ENCODE peak calls at places on chromosomes 7 and 10, in five cellular contexts. One of them, this sample, is unnamed.
A peak's percentile ranks its signal among the peaks of the same experiment; 100 is the strongest.

GRCh38 chr10:80453715-80454525 is at the start of gene TSPAN14:
- DNase-seq in HEK293T: peak; percentile 83
- DNase-seq in NCI-H446: peak; percentile 62
- DNase-seq in pancreas: peak; percentile 93
- DNase-seq in DMS53: peak; percentile 96
- DNase-seq in this sample: peak; percentile 69

GRCh38 chr7:2193120-2193519 is 39.6 kb downstream of the MAD1L1 start:
- DNase-seq in DMS53: peak; percentile 96
- DNase-seq in pancreas: no peak
- DNase-seq in HEK293T: no peak
- DNase-seq in NCI-H446: no peak
- DNase-seq in this sample: no peak

GRCh38 chr10:29636178-29636577 is 1.4 kb upstream of the SVIL start:
- DNase-seq in pancreas: no peak
- DNase-seq in DMS53: peak; percentile 87
- DNase-seq in NCI-H446: no peak
- DNase-seq in HEK293T: no peak
- DNase-seq in this sample: no peak

GRCh38 chr10:53022663-53023088 is 250.1 kb upstream of the MBL2 start:
- DNase-seq in DMS53: no peak
- DNase-seq in pancreas: no peak
- DNase-seq in NCI-H446: no peak
- DNase-seq in HEK293T: no peak
- DNase-seq in this sample: no peak

GRCh38 chr10:100020883-100021248 is 11.1 kb upstream of the DNMBP start:
- DNase-seq in NCI-H446: no peak
- DNase-seq in pancreas: no peak
- DNase-seq in DMS53: peak; percentile 82
- DNase-seq in HEK293T: no peak
- DNase-seq in this sample: no peak

GRCh38 chr10:104327745-104328635 is 10.3 kb downstream of the ITPRIP start:
- DNase-seq in NCI-H446: no peak
- DNase-seq in HEK293T: no peak
- DNase-seq in pancreas: no peak
- DNase-seq in DMS53: no peak
- DNase-seq in this sample: peak; percentile 53

GRCh38 chr10:89894051-89894450 is 192.7 kb downstream of the KIF20B start:
- DNase-seq in NCI-H446: no peak
- DNase-seq in DMS53: no peak
- DNase-seq in pancreas: no peak
- DNase-seq in HEK293T: no peak
- DNase-seq in this sample: no peak

GRCh38 chr7:92698237-92698841 is 108.1 kb upstream of the FAM133B start:
- DNase-seq in HEK293T: peak; percentile 20
- DNase-seq in NCI-H446: peak; percentile 29
- DNase-seq in pancreas: no peak
- DNase-seq in DMS53: no peak
- DNase-seq in this sample: peak; percentile 28

GRCh38 chr10:88886557-88886956 is 6.5 kb downstream of the STAMBPL1 start:
- DNase-seq in NCI-H446: peak; percentile 4
- DNase-seq in pancreas: no peak
- DNase-seq in HEK293T: no peak
- DNase-seq in DMS53: no peak
- DNase-seq in this sample: no peak

GRCh38 chr10:25142465-25142864 is 32.3 kb upstream of the GPR158 start:
- DNase-seq in DMS53: peak; percentile 15
- DNase-seq in HEK293T: no peak
- DNase-seq in pancreas: no peak
- DNase-seq in NCI-H446: no peak
- DNase-seq in this sample: no peak

GRCh38 chr7:147803625-147804024 is 786.9 kb upstream of the C7orf33 start:
- DNase-seq in pancreas: no peak
- DNase-seq in NCI-H446: peak; percentile 71
- DNase-seq in DMS53: no peak
- DNase-seq in HEK293T: peak; percentile 40
- DNase-seq in this sample: no peak

GRCh38 chr7:26538683-26539082 is 247.0 kb downstream of the SNX10 start:
- DNase-seq in DMS53: peak; percentile 27
- DNase-seq in NCI-H446: no peak
- DNase-seq in pancreas: no peak
- DNase-seq in HEK293T: no peak
- DNase-seq in this sample: no peak

GRCh38 chr10:98611432-98611831 is 164.7 kb upstream of the HPS1 start:
- DNase-seq in NCI-H446: no peak
- DNase-seq in HEK293T: no peak
- DNase-seq in DMS53: no peak
- DNase-seq in pancreas: no peak
- DNase-seq in this sample: no peak

GRCh38 chr7:93245525-93246432 is 13.6 kb downstream of the VPS50 start:
- DNase-seq in HEK293T: peak; percentile 10
- DNase-seq in pancreas: no peak
- DNase-seq in NCI-H446: peak; percentile 16
- DNase-seq in DMS53: peak; percentile 66
- DNase-seq in this sample: no peak

This sample was measured in neural crest cell.